ENCODE peak calls at places on chromosomes 2 and 18, in eight cellular contexts. W is ascending aorta; Y is epithelial cell of esophagus; P is psoas muscle; X is pancreas; D is Peyer's patch; O is CD8-positive, alpha-beta T cell; B is endothelial cell. H is an unnamed sample.
A peak's percentile ranks its signal among the peaks of the same experiment; 100 is the strongest.

GRCh38 chr18:7116001-7116831 is 1.4 kb downstream of the LAMA1 start:
- DNase-seq in X (no peak), B (peak; percentile 19), W (no peak), Y (peak; percentile 42), D (no peak), P (no peak), O (no peak), H (no peak)

GRCh38 chr2:108927936-108928659 is 60.9 kb downstream of the EDAR start:
- DNase-seq in P (no peak), X (no peak), D (peak; percentile 49), Y (peak; percentile 68), W (no peak), O (peak; percentile 26), B (peak; percentile 50), H (no peak)

GRCh38 chr2:74525717-74526648 is at the start of gene DQX1:
- DNase-seq in O (no peak), Y (peak; percentile 99), X (no peak), D (no peak), P (no peak), W (no peak), B (no peak), H (no peak)

GRCh38 chr2:239154971-239155805 is 245.6 kb downstream of the HDAC4 start:
- DNase-seq in P (peak; percentile 46), X (no peak), D (peak; percentile 41), Y (no peak), B (no peak), W (peak; percentile 46), O (no peak), H (peak; percentile 16)

GRCh38 chr2:159169187-159169586 is 117.3 kb downstream of the WDSUB1 start:
- DNase-seq in W (no peak), B (no peak), Y (no peak), P (no peak), D (no peak), O (no peak), X (no peak), H (no peak)

GRCh38 chr2:121489284-121489683 is 41.4 kb upstream of the RNU4ATAC start:
- DNase-seq in O (no peak), Y (peak; percentile 72), P (no peak), D (no peak), X (peak; percentile 57), B (no peak), W (no peak), H (no peak)

GRCh38 chr2:3324404-3325281 is 53.0 kb downstream of the EIPR1 start:
- DNase-seq in B (no peak), X (no peak), P (no peak), W (no peak), D (no peak), Y (no peak), O (no peak), H (no peak)

GRCh38 chr2:9030882-9031645 is 27.6 kb upstream of the MBOAT2 start:
- DNase-seq in P (no peak), O (no peak), X (no peak), Y (peak; percentile 17), W (no peak), D (no peak), B (no peak), H (no peak)

GRCh38 chr2:60530228-60530627 is 23.2 kb downstream of the BCL11A start:
- DNase-seq in O (no peak), Y (peak; percentile 41), W (no peak), X (peak; percentile 83), P (no peak), B (no peak), D (peak; percentile 74), H (peak; percentile 74)

GRCh38 chr2:100934504-100935371 is 67.4 kb upstream of the RPL31 start:
- DNase-seq in P (no peak), X (no peak), O (no peak), B (no peak), Y (no peak), W (peak; percentile 44), D (no peak), H (no peak)

GRCh38 chr2:9326975-9327374 is 96.4 kb downstream of the ITGB1BP1 start:
- DNase-seq in P (no peak), Y (no peak), D (no peak), O (no peak), B (no peak), X (no peak), W (no peak), H (no peak)

GRCh38 chr2:14081526-14081925 is 551.0 kb upstream of the LRATD1 start:
- DNase-seq in X (no peak), D (no peak), P (no peak), O (no peak), B (no peak), Y (peak; percentile 49), W (no peak), H (no peak)

GRCh38 chr2:189826039-189826438 is 41.8 kb downstream of the PMS1 start:
- DNase-seq in B (no peak), P (no peak), O (no peak), Y (no peak), D (no peak), W (no peak), X (no peak), H (no peak)

DNA sequence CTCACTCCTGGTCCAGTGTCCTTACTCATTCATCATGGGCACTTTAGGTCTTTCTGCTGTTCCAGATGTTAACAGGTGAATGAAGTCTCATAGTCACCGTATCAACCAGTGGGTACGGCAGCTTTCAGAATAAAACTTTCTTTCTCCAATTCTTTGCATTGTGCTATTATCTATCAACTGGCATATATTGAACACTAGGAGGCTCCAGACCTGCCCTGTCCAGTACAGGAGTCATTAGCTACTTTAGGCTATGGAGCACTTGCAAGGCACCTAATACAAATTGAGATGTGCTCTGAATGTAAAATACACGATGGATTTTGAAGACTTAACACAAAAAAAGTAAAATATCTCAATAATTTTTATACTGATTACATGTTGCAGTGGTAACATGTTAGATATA is 43.2 kb upstream of the NEB start:
- DNase-seq in B (no peak), X (no peak), Y (no peak), W (no peak), D (no peak), O (no peak), P (no peak), H (no peak)
- TF ChIP-seq CTCF in B (no peak), X (no peak), Y (peak; percentile 30), W (no peak), D (no peak), O (no peak), P (no peak), H (no peak)

GRCh38 chr2:34368304-34368703 is 769.2 kb upstream of the FAM98A start:
- DNase-seq in W (no peak), O (no peak), B (no peak), X (no peak), D (no peak), P (no peak), Y (no peak), H (no peak)

GRCh38 chr2:34365512-34365911 is 766.4 kb upstream of the FAM98A start:
- DNase-seq in B (no peak), Y (no peak), D (no peak), W (no peak), P (no peak), X (no peak), O (no peak), H (no peak)

GRCh38 chr2:34365937-34366336 is 766.8 kb upstream of the FAM98A start:
- DNase-seq in X (peak; percentile 84), B (peak; percentile 12), O (no peak), D (no peak), W (no peak), P (no peak), Y (no peak), H (no peak)
- TF ChIP-seq CTCF in X (no peak), B (no peak), O (no peak), D (no peak), W (no peak), P (no peak), Y (no peak), H (no peak)

DNA sequence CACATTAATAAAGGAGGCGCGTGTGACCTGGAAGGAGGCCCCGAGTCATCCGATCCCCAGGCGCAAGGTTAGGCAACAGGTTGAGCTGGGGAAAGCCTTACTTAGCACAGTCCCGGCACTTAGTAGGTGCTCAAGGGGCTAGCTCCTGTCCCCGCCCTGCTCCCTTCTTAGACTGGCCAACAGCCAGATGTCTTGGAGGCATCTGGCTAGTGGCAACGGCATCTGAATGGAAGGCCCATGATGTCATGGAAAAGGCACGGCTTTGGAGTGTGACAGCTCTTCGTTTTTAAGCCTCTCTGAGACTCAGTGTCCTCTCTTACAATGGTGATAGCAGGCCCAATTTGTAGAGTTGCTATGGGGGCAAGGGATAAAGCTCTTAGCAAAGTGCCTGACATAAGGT is 258.3 kb downstream of the CYRIA start:
- DNase-seq in X (no peak), O (no peak), P (peak; percentile 50), W (no peak), D (no peak), B (no peak), Y (no peak), H (no peak)
- TF ChIP-seq CTCF in X (no peak), O (no peak), P (no peak), W (no peak), D (no peak), B (no peak), Y (no peak), H (no peak)

GRCh38 chr2:25878361-25879132 is at the start of gene ASXL2:
- DNase-seq in P (peak; percentile 99), O (peak; percentile 97), B (peak; percentile 97), D (peak; percentile 99), W (peak; percentile 98), Y (peak; percentile 99), X (peak; percentile 98), H (peak; percentile 98)
- TF ChIP-seq CTCF in P (no peak), O (no peak), B (no peak), D (no peak), W (no peak), Y (no peak), X (no peak), H (no peak)

GRCh38 chr2:240733803-240734495 is 42.3 kb downstream of the AQP12A start:
- DNase-seq in X (no peak), B (peak; percentile 24), D (no peak), P (no peak), Y (no peak), O (no peak), W (no peak), H (no peak)
- TF ChIP-seq CTCF in X (no peak), B (no peak), D (no peak), P (no peak), Y (no peak), O (no peak), W (no peak), H (no peak)

GRCh38 chr2:61993422-61994024 is 88.0 kb downstream of the COMMD1 start:
- DNase-seq in P (no peak), O (no peak), Y (peak; percentile 67), W (no peak), X (no peak), B (no peak), D (no peak), H (no peak)
- TF ChIP-seq CTCF in P (peak; percentile 65), O (peak; percentile 63), Y (peak; percentile 87), W (peak; percentile 43), X (peak; percentile 17), B (peak; percentile 34), D (peak; percentile 53), H (peak; percentile 19)

GRCh38 chr2:117921520-117921919 is 92.3 kb downstream of the CCDC93 start:
- DNase-seq in D (no peak), O (no peak), X (no peak), Y (no peak), B (no peak), W (no peak), P (no peak), H (no peak)

GRCh38 chr2:117918608-117919007 is 95.3 kb downstream of the CCDC93 start:
- DNase-seq in W (no peak), B (no peak), Y (no peak), O (no peak), P (no peak), X (no peak), D (no peak), H (no peak)

GRCh38 chr2:117917223-117917917 is 96.5 kb downstream of the CCDC93 start:
- DNase-seq in O (no peak), D (no peak), P (no peak), X (no peak), Y (peak; percentile 17), W (no peak), B (no peak), H (no peak)
- TF ChIP-seq CTCF in O (no peak), D (no peak), P (no peak), X (no peak), Y (peak; percentile 17), W (no peak), B (no peak), H (no peak)